ENCODE peak calls at places on chromosomes 13 and 19, in four cellular contexts. H is HepG2, P is GM12878, M is K562. U is an unnamed sample.

GRCh38 chr19:43148233-43148632 is 38.1 kb downstream of the PSG5 start:
- DNase-seq in H (no peak), P (no peak), M (no peak), U (no peak)

GRCh38 chr13:39322836-39323585 is 280.0 kb downstream of the LHFPL6 start:
- DNase-seq in P (no peak), H (no peak), M (no peak), U (no peak)

GRCh38 chr13:82672248-82672647 is 1210.0 kb downstream of the SLITRK1 start:
- DNase-seq in P (no peak), M (no peak), H (no peak), U (no peak)

GRCh38 chr13:23411706-23412105 is 21.8 kb downstream of the SACS start:
- DNase-seq in M (no peak), P (no peak), H (no peak), U (no peak)

GRCh38 chr13:111281751-111282311 is 38.6 kb upstream of the TEX29 start:
- DNase-seq in M (no peak), H (no peak), P (no peak), U (no peak)

GRCh38 chr13:46374710-46375109 is 12.3 kb downstream of the RUBCNL start:
- DNase-seq in H (no peak), M (peak), P (no peak), U (no peak)

GRCh38 chr13:114162533-114162922 is 16.5 kb upstream of the CFAP97D2 start:
- DNase-seq in M (no peak), P (no peak), H (no peak), U (no peak)

GRCh38 chr13:27556109-27556508 is 64.2 kb downstream of the LNX2 start:
- DNase-seq in P (no peak), M (no peak), H (no peak), U (no peak)

GRCh38 chr19:47066376-47067214 is 18.2 kb upstream of the TMEM160 start:
- DNase-seq in M (no peak), H (no peak), P (no peak), U (no peak)

GRCh38 chr13:44128522-44128921 is 245.1 kb upstream of the SERP2 start:
- DNase-seq in P (no peak), H (no peak), M (no peak), U (no peak)

GRCh38 chr19:7288131-7288530 is 6.1 kb downstream of the INSR start:
- DNase-seq in P (no peak), M (no peak), H (no peak), U (no peak)

GRCh38 chr19:35963514-35963913 is 27.3 kb downstream of the LRFN3 start:
- DNase-seq in H (peak), P (no peak), M (peak), U (peak)

GRCh38 chr19:51402117-51402516 is 11.7 kb upstream of the C19orf84 start:
- DNase-seq in H (no peak), M (no peak), P (no peak), U (no peak)

GRCh38 chr13:76822691-76823267 is 63.4 kb downstream of the KCTD12 start:
- DNase-seq in P (no peak), M (no peak), H (no peak), U (peak)

GRCh38 chr19:47324502-47324901 is 7.5 kb upstream of the C5AR2 start:
- DNase-seq in H (no peak), M (no peak), P (no peak), U (no peak)

GRCh38 chr19:17402982-17403855 is 2.2 kb downstream of the BST2 start:
- DNase-seq in H (no peak), P (no peak), M (peak), U (peak)

GRCh38 chr13:73212482-73212881 is 153.7 kb downstream of the KLF5 start:
- DNase-seq in H (no peak), M (no peak), P (no peak), U (no peak)

GRCh38 chr13:64538711-64539110 is 2691.4 kb downstream of the PCDH9 start:
- DNase-seq in P (no peak), H (no peak), M (no peak), U (no peak)

GRCh38 chr13:31631071-31631470 is 108.3 kb upstream of the RXFP2 start:
- DNase-seq in H (no peak), P (no peak), M (no peak), U (no peak)

GRCh38 chr13:107835339-107836018 is 379.9 kb downstream of the LIG4 start:
- DNase-seq in H (no peak), P (no peak), M (no peak), U (no peak)

GRCh38 chr19:33040994-33041827 is 23.5 kb downstream of the RHPN2 start:
- DNase-seq in M (no peak), H (peak), P (peak), U (no peak)

GRCh38 chr19:18283338-18283737 is 1.9 kb upstream of the JUND start:
- DNase-seq in M (no peak), P (no peak), H (no peak), U (no peak)

GRCh38 chr13:114118763-114119123 is 13.7 kb downstream of the RASA3 start:
- DNase-seq in P (no peak), H (no peak), M (no peak), U (no peak)

GRCh38 chr13:102227696-102228095 is 174.2 kb downstream of the FGF14 start:
- DNase-seq in M (no peak), H (no peak), P (no peak), U (no peak)

GRCh38 chr13:37427843-37428494 is 170.6 kb downstream of the POSTN start:
- DNase-seq in P (no peak), M (no peak), H (no peak), U (no peak)

GRCh38 chr13:114115191-114115671 is 17.2 kb downstream of the RASA3 start:
- DNase-seq in H (peak), M (peak), P (no peak), U (no peak)

GRCh38 chr19:6530385-6531162 is at the start of gene TNFSF9:
- DNase-seq in M (peak), P (no peak), H (peak), U (peak)

GRCh38 chr13:83618966-83619365 is 263.3 kb downstream of the SLITRK1 start:
- DNase-seq in P (no peak), H (no peak), M (no peak), U (no peak)

GRCh38 chr19:1189419-1189818 is 15.4 kb upstream of the SBNO2 start:
- DNase-seq in H (no peak), M (peak), P (no peak), U (no peak)

GRCh38 chr13:99119686-99120085 is 81.0 kb upstream of the UBAC2 start:
- DNase-seq in M (no peak), H (no peak), P (no peak), U (no peak)

GRCh38 chr19:49282184-49282583 is 42.8 kb downstream of the SLC6A16 start:
- DNase-seq in M (no peak), P (no peak), H (no peak), U (no peak)

GRCh38 chr19:8254286-8255001 is 45.3 kb downstream of the CERS4 start:
- DNase-seq in M (no peak), H (no peak), P (no peak), U (no peak)

GRCh38 chr13:98761979-98762616 is 9.6 kb upstream of the SLC15A1 start:
- DNase-seq in P (no peak), H (no peak), M (no peak), U (no peak)

GRCh38 chr19:30857388-30857787 is 485.2 kb downstream of the ZNF536 start:
- DNase-seq in P (no peak), H (no peak), M (no peak), U (peak)

DNA sequence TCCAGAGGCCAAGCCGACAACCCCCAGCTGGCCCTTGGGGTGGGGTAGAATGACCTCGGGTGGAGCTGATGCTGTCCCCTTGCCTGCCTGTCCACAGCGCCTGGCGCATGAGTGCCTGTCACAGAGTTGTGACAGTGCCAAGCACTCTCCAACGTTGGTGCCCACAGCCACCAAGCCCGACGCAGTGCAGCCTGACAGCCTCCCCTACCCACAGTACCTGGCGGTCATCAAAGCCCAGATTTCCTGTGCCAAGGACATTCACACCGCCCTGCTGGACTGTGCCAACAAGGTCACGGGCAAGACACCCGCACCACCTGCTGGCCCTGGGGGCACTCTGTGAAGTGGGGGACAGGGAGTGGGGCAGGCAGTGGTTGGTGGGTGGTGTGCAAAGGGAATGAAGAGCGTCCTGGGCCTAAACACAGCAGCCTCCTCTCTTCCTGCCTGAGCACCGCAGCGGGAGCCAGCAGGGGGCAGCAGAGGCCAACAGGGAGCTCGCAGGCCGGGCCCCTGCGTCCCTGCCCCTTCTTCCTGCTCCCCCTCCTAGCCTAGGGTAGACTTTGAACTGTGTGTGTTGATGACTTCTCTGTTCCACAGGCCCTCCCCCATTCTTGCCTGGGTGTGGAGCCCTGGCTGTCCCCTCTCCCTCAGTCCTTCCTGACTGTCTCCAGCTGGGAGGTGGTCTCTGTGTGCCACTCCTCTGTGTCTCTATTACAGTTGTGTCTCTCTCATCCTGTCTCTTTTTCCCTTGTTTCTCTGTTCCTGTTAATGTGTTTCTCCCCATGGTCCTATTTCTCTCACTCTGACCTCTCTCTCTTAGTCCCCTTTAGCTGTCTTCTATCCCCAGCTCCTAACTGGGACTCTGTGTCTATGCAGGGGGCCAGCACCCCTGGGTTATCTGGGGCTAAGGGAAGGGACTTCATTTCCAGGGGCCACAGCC is 6.5 kb downstream of the MED29 start:
- DNase-seq in P (no peak), H (peak), M (peak), U (peak)
- TF ChIP-seq JUND in P (no peak), H (no peak), M (peak), U (no peak)

DNA sequence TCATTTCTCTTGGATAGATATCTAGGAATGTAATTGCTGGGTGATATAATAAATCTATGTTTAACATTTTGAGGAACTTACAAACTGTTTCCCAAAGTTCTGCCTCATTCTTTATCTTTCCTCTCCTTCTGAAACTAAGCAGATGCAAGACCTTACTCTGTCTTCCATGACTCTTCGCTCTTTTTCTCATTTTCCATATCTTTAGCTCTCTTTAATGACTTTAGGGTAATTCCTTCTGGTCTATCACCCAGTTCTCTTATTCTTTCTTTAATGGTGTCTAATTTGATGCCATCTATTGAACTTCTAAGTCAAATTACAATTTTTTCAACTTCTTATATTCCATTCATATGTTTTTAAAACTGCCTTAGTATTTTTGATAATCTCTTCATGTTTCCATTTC is 316.6 kb downstream of the POU4F1 start:
- DNase-seq in P (no peak), H (no peak), M (no peak), U (no peak)
- TF ChIP-seq JUND in P (no peak), H (no peak), M (no peak), U (no peak)

GRCh38 chr13:95713651-95714050 is 36.7 kb downstream of the DNAJC3 start:
- DNase-seq in H (no peak), P (no peak), M (no peak), U (no peak)
- TF ChIP-seq JUND in H (no peak), P (no peak), M (no peak), U (no peak)

GRCh38 chr13:94947965-94948371 is 235.6 kb upstream of the SOX21 start:
- DNase-seq in M (no peak), H (no peak), P (no peak), U (no peak)

GRCh38 chr13:94952787-94953186 is 240.4 kb upstream of the SOX21 start:
- DNase-seq in M (no peak), P (no peak), H (no peak), U (no peak)

GRCh38 chr13:94947392-94947791 is 235.0 kb upstream of the SOX21 start:
- DNase-seq in H (no peak), P (no peak), M (no peak), U (no peak)

DNA sequence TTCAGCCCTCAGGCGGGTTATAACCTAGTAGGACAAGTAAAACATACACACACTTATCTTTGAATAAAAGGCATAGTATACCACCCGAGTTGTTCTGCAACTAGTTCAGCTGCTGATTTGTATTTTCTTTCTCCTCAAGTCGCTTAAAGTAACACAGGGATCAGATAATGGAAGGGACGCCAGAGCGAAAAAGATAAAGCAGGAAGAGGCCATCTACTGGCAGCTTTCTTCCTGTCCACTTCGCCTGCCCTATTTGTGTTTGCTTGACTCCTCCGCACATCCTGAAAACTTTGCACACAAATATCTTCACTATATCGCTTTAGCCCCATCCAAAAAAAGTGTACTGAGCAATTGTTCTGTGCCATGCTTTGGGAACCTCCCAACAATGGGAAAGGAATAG is 238.0 kb upstream of the SOX21 start:
- DNase-seq in H (no peak), M (peak), P (no peak), U (peak)
- TF ChIP-seq JUND in H (no peak), M (no peak), P (no peak), U (no peak)

GRCh38 chr13:25927966-25928365 is 123.8 kb downstream of the SHISA2 start:
- DNase-seq in H (no peak), M (no peak), P (no peak), U (no peak)
- TF ChIP-seq JUND in H (no peak), M (no peak), P (no peak), U (no peak)

DNA sequence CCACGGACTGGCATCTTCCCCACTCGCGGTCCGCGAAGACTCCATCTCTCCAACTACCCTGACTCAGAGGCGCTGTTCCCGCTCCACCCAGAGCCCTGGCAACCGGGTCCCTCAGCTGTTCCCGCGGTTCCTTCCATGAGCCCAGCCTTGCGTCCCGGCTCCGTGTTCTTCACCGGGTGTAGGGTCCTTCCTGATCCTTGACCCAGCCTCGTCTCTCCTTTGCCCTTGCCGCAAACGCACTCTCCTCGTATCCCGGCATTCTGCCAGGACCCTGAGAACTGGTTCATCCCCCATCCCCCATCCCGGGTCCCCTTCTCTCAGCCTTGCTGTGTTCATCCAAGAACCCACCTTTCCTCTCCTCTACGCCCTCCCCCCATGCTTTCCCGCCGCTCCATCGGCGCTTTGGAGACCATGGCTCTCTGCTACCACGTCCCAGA is 705 bp downstream of the ICAM5 start:
- DNase-seq in M (peak), H (no peak), P (no peak), U (no peak)
- TF ChIP-seq JUND in M (no peak), H (no peak), P (no peak), U (no peak)

DNA sequence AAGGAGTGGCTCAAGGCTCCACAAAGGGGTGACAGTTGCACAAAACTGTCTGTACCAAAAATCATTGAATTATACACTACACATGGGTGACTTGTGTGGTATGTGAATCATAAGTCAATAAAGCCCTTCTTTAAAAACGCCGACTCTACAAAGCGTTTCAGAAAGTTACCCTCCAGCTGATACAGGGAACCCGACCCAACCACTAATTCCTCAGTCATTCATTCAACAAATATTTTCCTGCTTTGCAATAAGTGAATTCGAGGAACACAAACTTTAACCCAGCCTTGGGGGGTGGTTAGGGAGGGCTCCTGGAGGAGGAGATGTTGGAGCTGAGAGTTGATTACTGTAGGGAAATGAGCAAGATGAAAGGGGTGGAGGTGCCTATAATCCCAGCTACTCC is 32.0 kb downstream of the LTBP4 start:
- DNase-seq in P (no peak), H (peak), M (no peak), U (no peak)
- TF ChIP-seq JUND in P (no peak), H (no peak), M (no peak), U (no peak)

DNA sequence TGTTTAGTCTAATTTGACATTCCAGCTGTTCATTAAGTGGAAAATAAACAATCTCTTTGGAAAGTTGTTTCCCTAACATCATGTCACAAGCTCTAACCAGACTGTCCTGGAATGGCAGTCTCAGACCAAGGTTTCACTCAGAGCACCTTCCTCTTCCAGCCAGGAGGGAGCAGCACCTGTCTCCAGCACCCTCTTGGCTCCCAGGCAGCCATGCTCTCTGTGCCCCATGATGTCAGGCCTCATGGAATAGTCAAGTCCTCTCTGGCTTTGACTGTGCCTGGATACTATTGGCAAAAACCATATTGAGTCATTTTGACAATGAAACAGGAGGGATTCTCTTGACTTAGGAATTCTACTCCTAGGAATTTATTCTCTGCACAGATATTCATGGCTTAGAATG is 171.4 kb downstream of the OXGR1 start:
- DNase-seq in H (peak), P (no peak), M (peak), U (peak)
- TF ChIP-seq JUND in H (no peak), P (no peak), M (no peak), U (no peak)

GRCh38 chr19:53882391-53883050 is 524 bp downstream of the PRKCG start:
- DNase-seq in M (no peak), P (no peak), H (no peak), U (no peak)
- TF ChIP-seq JUND in M (no peak), P (no peak), H (no peak), U (no peak)

U was measured in T47D.